ENCODE peak calls at places on chromosomes 4 and X, in five cellular contexts. U is AG04449; I is CMK; C is stimulated activated CD4-positive, alpha-beta T cell treated with anti-CD3 and anti-CD28 coated beads, Interleukin-4, amount 100 ng/mL, for 4 hours; R is heart right ventricle. S is an unnamed sample.

GRCh38 chr4:80336582-80336981 is 1.1 kb downstream of the CFAP299 start:
- DNase-seq in U (no peak), I (no peak), C (no peak), R (no peak), S (no peak)

GRCh38 chr4:25103423-25103822 is 56.8 kb downstream of the SEPSECS start:
- DNase-seq in U (no peak), I (peak), C (no peak), R (peak), S (no peak)

GRCh38 chrX:110087485-110088356 is 84.8 kb downstream of the TMEM164 start:
- DNase-seq in U (peak), I (no peak), C (no peak), R (no peak), S (peak)

GRCh38 chr4:101948951-101949350 is 158.4 kb downstream of the BANK1 start:
- DNase-seq in U (no peak), I (no peak), C (no peak), R (no peak), S (no peak)

GRCh38 chrX:20451936-20452335 is 185.2 kb upstream of the RPS6KA3 start:
- DNase-seq in U (no peak), I (no peak), C (no peak), R (no peak), S (no peak)

GRCh38 chr4:183588691-183589090 is 70.3 kb downstream of the RWDD4 start:
- DNase-seq in U (no peak), I (no peak), C (no peak), R (no peak), S (no peak)

GRCh38 chrX:153381684-153382532 is 19.2 kb downstream of the PNMA6E start:
- DNase-seq in U (peak), I (peak), C (peak), R (no peak), S (peak)

GRCh38 chr4:172104534-172104933 is 291.3 kb downstream of the GALNTL6 start:
- DNase-seq in U (no peak), I (no peak), C (no peak), R (no peak), S (no peak)

GRCh38 chr4:185127021-185127925 is 15.8 kb upstream of the SLC25A4 start:
- DNase-seq in U (no peak), I (no peak), C (no peak), R (peak), S (no peak)

GRCh38 chr4:30605616-30606015 is 114.6 kb upstream of the PCDH7 start:
- DNase-seq in U (no peak), I (no peak), C (no peak), R (no peak), S (no peak)

GRCh38 chrX:132488819-132489255 is at the start of gene MBNL3:
- DNase-seq in U (no peak), I (no peak), C (peak), R (peak), S (no peak)

GRCh38 chr4:15423285-15423711 is 4.5 kb upstream of the C1QTNF7 start:
- DNase-seq in U (no peak), I (no peak), C (no peak), R (no peak), S (no peak)

GRCh38 chr4:46594658-46595057 is 204.7 kb upstream of the GABRA2 start:
- DNase-seq in U (no peak), I (no peak), C (no peak), R (no peak), S (no peak)

GRCh38 chrX:16258936-16259335 is 91.7 kb downstream of the MAGEB17 start:
- DNase-seq in U (peak), I (no peak), C (no peak), R (no peak), S (no peak)

GRCh38 chr4:110953191-110953590 is 330.3 kb upstream of the PITX2 start:
- DNase-seq in U (no peak), I (no peak), C (no peak), R (no peak), S (no peak)

GRCh38 chr4:118834960-118835895 is 698 bp downstream of the SEC24D start:
- DNase-seq in U (peak), I (peak), C (peak), R (peak), S (peak)

GRCh38 chr4:119314356-119314755 is 7.6 kb downstream of the FABP2 start:
- DNase-seq in U (no peak), I (no peak), C (peak), R (no peak), S (peak)

GRCh38 chr4:164734476-164734875 is 19.5 kb upstream of the SMIM31 start:
- DNase-seq in U (no peak), I (no peak), C (no peak), R (no peak), S (no peak)

GRCh38 chr4:102319594-102319993 is 25.7 kb downstream of the SLC39A8 start:
- DNase-seq in U (no peak), I (no peak), C (no peak), R (no peak), S (no peak)

GRCh38 chr4:76087007-76087769 is 12.7 kb downstream of the ART3 start:
- DNase-seq in U (no peak), I (peak), C (no peak), R (no peak), S (peak)

GRCh38 chrX:143437439-143437838 is 79.8 kb downstream of the SPANXN3 start:
- DNase-seq in U (no peak), I (no peak), C (no peak), R (no peak), S (no peak)